ENCODE peak calls at places on chromosomes 1 and 21, in seven cellular contexts. One of them, this sample, is unnamed.

GRCh38 chr1:233677690-233678354 is 63.9 kb downstream of the KCNK1 start:
- DNase-seq in transverse colon: no peak
- DNase-seq in PC-9: no peak
- DNase-seq in pancreas: no peak
- DNase-seq in AG10803: no peak
- DNase-seq in K562: no peak
- DNase-seq in fibroblast of pulmonary artery: no peak
- DNase-seq in this sample: no peak

GRCh38 chr1:84524590-84524989 is 18.2 kb upstream of the GNG5 start:
- DNase-seq in PC-9: no peak
- DNase-seq in AG10803: no peak
- DNase-seq in fibroblast of pulmonary artery: no peak
- DNase-seq in transverse colon: no peak
- DNase-seq in K562: no peak
- DNase-seq in pancreas: no peak
- DNase-seq in this sample: no peak

GRCh38 chr1:89719502-89720306 is 86.8 kb downstream of the LRRC8C start:
- DNase-seq in AG10803: peak
- DNase-seq in transverse colon: no peak
- DNase-seq in K562: peak
- DNase-seq in fibroblast of pulmonary artery: peak
- DNase-seq in PC-9: no peak
- DNase-seq in pancreas: no peak
- DNase-seq in this sample: peak

GRCh38 chr1:159941867-159942560 is 3.4 kb downstream of the IGSF9 start:
- DNase-seq in transverse colon: no peak
- DNase-seq in K562: no peak
- DNase-seq in AG10803: no peak
- DNase-seq in pancreas: no peak
- DNase-seq in PC-9: no peak
- DNase-seq in fibroblast of pulmonary artery: no peak
- DNase-seq in this sample: no peak

GRCh38 chr1:232111616-232112015 is 485.0 kb downstream of the DISC1 start:
- DNase-seq in pancreas: no peak
- DNase-seq in transverse colon: no peak
- DNase-seq in fibroblast of pulmonary artery: no peak
- DNase-seq in PC-9: no peak
- DNase-seq in K562: no peak
- DNase-seq in AG10803: peak
- DNase-seq in this sample: peak

GRCh38 chr21:44618504-44618903 is 6.6 kb downstream of the KRTAP10-8 start:
- DNase-seq in fibroblast of pulmonary artery: peak
- DNase-seq in PC-9: no peak
- DNase-seq in transverse colon: peak
- DNase-seq in pancreas: no peak
- DNase-seq in K562: no peak
- DNase-seq in AG10803: peak
- DNase-seq in this sample: peak

GRCh38 chr1:150967936-150968335 is 6.7 kb downstream of the CERS2 start:
- DNase-seq in PC-9: no peak
- DNase-seq in AG10803: no peak
- DNase-seq in fibroblast of pulmonary artery: no peak
- DNase-seq in transverse colon: no peak
- DNase-seq in pancreas: no peak
- DNase-seq in K562: no peak
- DNase-seq in this sample: no peak

GRCh38 chr1:47650205-47650604 is 212.4 kb downstream of the FOXD2 start:
- DNase-seq in AG10803: peak
- DNase-seq in fibroblast of pulmonary artery: peak
- DNase-seq in pancreas: no peak
- DNase-seq in K562: no peak
- DNase-seq in PC-9: peak
- DNase-seq in transverse colon: peak
- DNase-seq in this sample: peak

GRCh38 chr1:45326627-45327591 is at the start of gene HPDL:
- DNase-seq in fibroblast of pulmonary artery: peak
- DNase-seq in AG10803: peak
- DNase-seq in pancreas: peak
- DNase-seq in transverse colon: peak
- DNase-seq in K562: no peak
- DNase-seq in PC-9: peak
- DNase-seq in this sample: peak

GRCh38 chr21:22758478-22758877 is 1760.3 kb downstream of the NCAM2 start:
- DNase-seq in PC-9: no peak
- DNase-seq in transverse colon: no peak
- DNase-seq in AG10803: no peak
- DNase-seq in pancreas: no peak
- DNase-seq in fibroblast of pulmonary artery: no peak
- DNase-seq in K562: no peak
- DNase-seq in this sample: peak

GRCh38 chr1:204528241-204528640 is 12.0 kb downstream of the MDM4 start:
- DNase-seq in transverse colon: no peak
- DNase-seq in pancreas: no peak
- DNase-seq in fibroblast of pulmonary artery: no peak
- DNase-seq in AG10803: no peak
- DNase-seq in PC-9: no peak
- DNase-seq in K562: no peak
- DNase-seq in this sample: no peak

GRCh38 chr1:52237430-52237829 is 95.5 kb downstream of the ZFYVE9 start:
- DNase-seq in fibroblast of pulmonary artery: peak
- DNase-seq in PC-9: no peak
- DNase-seq in transverse colon: no peak
- DNase-seq in pancreas: no peak
- DNase-seq in AG10803: peak
- DNase-seq in K562: peak
- DNase-seq in this sample: peak

GRCh38 chr1:234579967-234580366 is 30.0 kb downstream of the IRF2BP2 start:
- DNase-seq in transverse colon: no peak
- DNase-seq in K562: peak
- DNase-seq in AG10803: no peak
- DNase-seq in fibroblast of pulmonary artery: peak
- DNase-seq in pancreas: no peak
- DNase-seq in PC-9: no peak
- DNase-seq in this sample: peak

GRCh38 chr21:44871576-44872265 is 1.8 kb downstream of the PTTG1IP start:
- DNase-seq in AG10803: peak
- DNase-seq in fibroblast of pulmonary artery: peak
- DNase-seq in pancreas: no peak
- DNase-seq in K562: peak
- DNase-seq in PC-9: peak
- DNase-seq in transverse colon: peak
- DNase-seq in this sample: peak

GRCh38 chr1:38585038-38585420 is 274.5 kb downstream of the RRAGC start:
- DNase-seq in PC-9: no peak
- DNase-seq in AG10803: no peak
- DNase-seq in fibroblast of pulmonary artery: no peak
- DNase-seq in pancreas: no peak
- DNase-seq in transverse colon: no peak
- DNase-seq in K562: no peak
- DNase-seq in this sample: no peak

GRCh38 chr1:38336961-38337360 is 290.4 kb upstream of the POU3F1 start:
- DNase-seq in PC-9: no peak
- DNase-seq in AG10803: no peak
- DNase-seq in K562: no peak
- DNase-seq in pancreas: no peak
- DNase-seq in transverse colon: no peak
- DNase-seq in fibroblast of pulmonary artery: no peak
- DNase-seq in this sample: no peak

GRCh38 chr1:218510153-218510772 is 165.1 kb downstream of the TGFB2 start:
- DNase-seq in K562: no peak
- DNase-seq in transverse colon: no peak
- DNase-seq in AG10803: no peak
- DNase-seq in fibroblast of pulmonary artery: no peak
- DNase-seq in pancreas: no peak
- DNase-seq in PC-9: no peak
- DNase-seq in this sample: no peak

GRCh38 chr1:38258085-38258484 is 211.5 kb upstream of the POU3F1 start:
- DNase-seq in K562: no peak
- DNase-seq in pancreas: no peak
- DNase-seq in fibroblast of pulmonary artery: no peak
- DNase-seq in PC-9: no peak
- DNase-seq in transverse colon: no peak
- DNase-seq in AG10803: no peak
- DNase-seq in this sample: no peak

GRCh38 chr1:175317309-175317708 is 124.7 kb upstream of the KIAA0040 start:
- DNase-seq in fibroblast of pulmonary artery: peak
- DNase-seq in K562: peak
- DNase-seq in transverse colon: no peak
- DNase-seq in AG10803: no peak
- DNase-seq in PC-9: no peak
- DNase-seq in pancreas: no peak
- DNase-seq in this sample: peak

GRCh38 chr1:241782396-241782795 is 65.6 kb upstream of the EXO1 start:
- DNase-seq in fibroblast of pulmonary artery: no peak
- DNase-seq in PC-9: no peak
- DNase-seq in K562: peak
- DNase-seq in AG10803: no peak
- DNase-seq in transverse colon: no peak
- DNase-seq in pancreas: no peak
- DNase-seq in this sample: no peak

GRCh38 chr1:113141650-113142473 is 68.9 kb downstream of the LRIG2 start:
- DNase-seq in PC-9: peak
- DNase-seq in pancreas: no peak
- DNase-seq in AG10803: peak
- DNase-seq in transverse colon: no peak
- DNase-seq in K562: peak
- DNase-seq in fibroblast of pulmonary artery: peak
- DNase-seq in this sample: peak

GRCh38 chr1:42931108-42931539 is 27.5 kb downstream of the SLC2A1 start:
- DNase-seq in transverse colon: peak
- DNase-seq in AG10803: peak
- DNase-seq in pancreas: no peak
- DNase-seq in K562: peak
- DNase-seq in fibroblast of pulmonary artery: peak
- DNase-seq in PC-9: no peak
- DNase-seq in this sample: peak

GRCh38 chr21:44926364-44927101 is 5.8 kb upstream of the ITGB2 start:
- DNase-seq in fibroblast of pulmonary artery: no peak
- DNase-seq in PC-9: no peak
- DNase-seq in transverse colon: no peak
- DNase-seq in K562: no peak
- DNase-seq in pancreas: no peak
- DNase-seq in AG10803: peak
- DNase-seq in this sample: no peak

GRCh38 chr21:28687571-28687970 is 305.1 kb downstream of the LTN1 start:
- DNase-seq in transverse colon: no peak
- DNase-seq in PC-9: no peak
- DNase-seq in fibroblast of pulmonary artery: peak
- DNase-seq in pancreas: no peak
- DNase-seq in AG10803: no peak
- DNase-seq in K562: no peak
- DNase-seq in this sample: no peak

GRCh38 chr1:34884536-34884935 is 25.0 kb upstream of the SMIM12 start:
- DNase-seq in AG10803: no peak
- DNase-seq in transverse colon: no peak
- DNase-seq in K562: no peak
- DNase-seq in PC-9: no peak
- DNase-seq in pancreas: no peak
- DNase-seq in fibroblast of pulmonary artery: no peak
- DNase-seq in this sample: no peak

GRCh38 chr1:196355206-196355786 is 252.9 kb downstream of the KCNT2 start:
- DNase-seq in PC-9: no peak
- DNase-seq in fibroblast of pulmonary artery: peak
- DNase-seq in pancreas: no peak
- DNase-seq in K562: peak
- DNase-seq in AG10803: peak
- DNase-seq in transverse colon: no peak
- DNase-seq in this sample: peak
- TF ChIP-seq CTCF in PC-9: peak
- TF ChIP-seq CTCF in fibroblast of pulmonary artery: peak
- TF ChIP-seq CTCF in pancreas: peak
- TF ChIP-seq CTCF in K562: peak
- TF ChIP-seq CTCF in AG10803: peak
- TF ChIP-seq CTCF in transverse colon: peak
- TF ChIP-seq CTCF in this sample: peak

DNA sequence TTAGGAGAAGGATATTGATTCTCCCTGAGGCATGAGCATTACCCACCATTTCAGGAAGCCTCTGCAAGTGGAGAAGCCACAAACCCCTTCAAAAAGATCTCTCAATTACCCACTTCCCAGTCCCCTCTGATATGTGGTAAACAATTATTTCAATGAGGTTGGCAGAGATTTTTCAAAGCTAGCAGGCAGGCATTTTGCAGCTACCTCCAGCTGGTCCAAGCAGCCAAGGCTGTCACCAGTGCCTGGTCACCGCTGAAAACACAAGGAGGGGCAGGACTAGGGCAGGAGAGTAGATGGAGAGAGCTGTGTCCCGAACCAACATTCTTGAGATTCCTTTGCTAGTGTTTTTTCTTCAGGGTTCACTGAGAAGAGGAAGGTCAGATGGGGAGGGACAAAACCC is 22.5 kb downstream of the APP start:
- DNase-seq in K562: no peak
- DNase-seq in pancreas: no peak
- DNase-seq in transverse colon: no peak
- DNase-seq in PC-9: peak
- DNase-seq in AG10803: peak
- DNase-seq in fibroblast of pulmonary artery: peak
- DNase-seq in this sample: peak
- H3K4me3 ChIP-seq in K562: no peak
- H3K4me3 ChIP-seq in pancreas: no peak
- H3K4me3 ChIP-seq in transverse colon: no peak
- H3K4me3 ChIP-seq in PC-9: no peak
- H3K4me3 ChIP-seq in AG10803: no peak
- H3K4me3 ChIP-seq in fibroblast of pulmonary artery: no peak
- H3K4me3 ChIP-seq in this sample: no peak

GRCh38 chr1:1777950-1778826 is at the start of gene NADK:
- DNase-seq in fibroblast of pulmonary artery: peak
- DNase-seq in PC-9: peak
- DNase-seq in transverse colon: peak
- DNase-seq in AG10803: peak
- DNase-seq in K562: peak
- DNase-seq in pancreas: peak
- DNase-seq in this sample: peak
- TF ChIP-seq CTCF in fibroblast of pulmonary artery: no peak
- TF ChIP-seq CTCF in PC-9: no peak
- TF ChIP-seq CTCF in transverse colon: no peak
- TF ChIP-seq CTCF in AG10803: no peak
- TF ChIP-seq CTCF in K562: no peak
- TF ChIP-seq CTCF in pancreas: no peak
- TF ChIP-seq CTCF in this sample: no peak

DNA sequence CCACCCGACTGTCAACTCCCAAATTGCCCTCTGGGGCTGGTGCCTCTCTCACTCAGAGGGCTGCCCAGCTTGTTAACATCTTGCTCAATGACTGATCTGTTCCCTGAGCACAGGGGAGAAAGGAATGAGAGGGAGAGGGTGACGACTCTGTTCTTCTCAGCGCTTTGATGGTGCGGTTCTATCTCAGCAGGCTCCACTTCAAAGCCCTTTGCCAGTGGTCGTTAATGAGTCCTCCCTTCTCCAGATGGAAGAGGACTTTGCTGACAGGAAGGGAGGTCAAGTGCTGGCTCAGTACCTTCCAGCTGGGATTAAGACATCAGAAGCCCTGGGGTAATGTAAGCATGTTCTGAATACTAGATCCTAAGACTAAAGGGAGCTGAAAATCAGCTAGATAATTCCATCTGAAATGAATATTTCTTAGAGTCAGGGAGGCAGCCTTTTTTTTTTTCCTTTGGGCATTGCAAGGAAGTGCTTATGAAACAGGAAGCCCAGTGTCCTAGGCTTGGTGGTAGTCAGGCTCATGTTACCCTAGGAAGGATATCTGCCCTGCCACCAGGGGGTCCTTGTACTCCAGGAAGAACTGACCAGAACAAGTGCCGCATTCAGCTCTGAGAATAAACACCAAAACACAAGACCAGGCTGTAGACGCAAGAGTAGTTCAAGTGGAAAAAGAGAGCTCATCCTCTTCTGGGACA is 4.7 kb downstream of the FMOD start:
- DNase-seq in PC-9: no peak
- DNase-seq in pancreas: no peak
- DNase-seq in K562: peak
- DNase-seq in fibroblast of pulmonary artery: peak
- DNase-seq in transverse colon: no peak
- DNase-seq in AG10803: peak
- DNase-seq in this sample: peak
- H3K4me3 ChIP-seq in PC-9: no peak
- H3K4me3 ChIP-seq in pancreas: no peak
- H3K4me3 ChIP-seq in K562: no peak
- H3K4me3 ChIP-seq in fibroblast of pulmonary artery: no peak
- H3K4me3 ChIP-seq in transverse colon: no peak
- H3K4me3 ChIP-seq in AG10803: no peak
- H3K4me3 ChIP-seq in this sample: no peak

This sample was measured in choroid plexus epithelial cell.